ENCODE peak calls at places on chromosomes 6 and 20, in five cellular contexts. X, Q, P, Y and M are unnamed samples. For H3K27me3, the result is how much of the 10 kb centered on the place peaks cover.

GRCh38 chr20:54068966-54069365 is 1.4 kb downstream of the BCAS1 start:
- DNase-seq in X (no peak), Y (no peak), P (no peak), Q (no peak), M (no peak)

GRCh38 chr6:25175216-25175615 is 104.0 kb upstream of the CARMIL1 start:
- DNase-seq in P (peak), X (no peak), Q (no peak), Y (no peak), M (no peak)

GRCh38 chr20:9235518-9235917 is 166.6 kb downstream of the PLCB4 start:
- DNase-seq in Y (no peak), X (no peak), Q (no peak), P (peak), M (no peak)

GRCh38 chr6:31834704-31835375 is 7.3 kb downstream of the HSPA1B start:
- DNase-seq in Y (peak), X (peak), Q (peak), P (no peak), M (peak)

GRCh38 chr20:38255389-38255788 is 5.1 kb downstream of the KIAA1755 start:
- DNase-seq in Q (no peak), P (peak), Y (no peak), X (peak), M (no peak)

GRCh38 chr6:41022294-41022693 is 16.7 kb downstream of the UNC5CL start:
- DNase-seq in X (no peak), P (no peak), Q (no peak), Y (no peak), M (no peak)

GRCh38 chr6:20572288-20572687 is 38.0 kb downstream of the CDKAL1 start:
- DNase-seq in P (no peak), Q (no peak), X (no peak), Y (no peak), M (no peak)

GRCh38 chr6:132962936-132963579 is 148.7 kb downstream of the RPS12 start:
- DNase-seq in Y (peak), P (peak), Q (peak), X (peak), M (peak)

GRCh38 chr6:149984778-149985177 is 21.0 kb downstream of the ULBP1 start:
- DNase-seq in P (no peak), Y (no peak), X (no peak), Q (no peak), M (no peak)
- H3K27me3 ChIP-seq in P (half or more), Y (half or more), X (under half), Q (half or more), M (under half)

GRCh38 chr6:30096829-30097228 is 16.1 kb downstream of the TRIM31 start:
- DNase-seq in Q (no peak), X (no peak), P (no peak), Y (no peak), M (no peak)
- H3K27me3 ChIP-seq in Q (half or more), X (under half), P (half or more), Y (under half), M (under half)

GRCh38 chr20:20227013-20227571 is 140.8 kb upstream of the INSM1 start:
- DNase-seq in Y (no peak), P (no peak), Q (no peak), X (no peak), M (no peak)
- H3K27me3 ChIP-seq in Y (under half), P (under half), Q (under half), X (under half), M (under half)

DNA sequence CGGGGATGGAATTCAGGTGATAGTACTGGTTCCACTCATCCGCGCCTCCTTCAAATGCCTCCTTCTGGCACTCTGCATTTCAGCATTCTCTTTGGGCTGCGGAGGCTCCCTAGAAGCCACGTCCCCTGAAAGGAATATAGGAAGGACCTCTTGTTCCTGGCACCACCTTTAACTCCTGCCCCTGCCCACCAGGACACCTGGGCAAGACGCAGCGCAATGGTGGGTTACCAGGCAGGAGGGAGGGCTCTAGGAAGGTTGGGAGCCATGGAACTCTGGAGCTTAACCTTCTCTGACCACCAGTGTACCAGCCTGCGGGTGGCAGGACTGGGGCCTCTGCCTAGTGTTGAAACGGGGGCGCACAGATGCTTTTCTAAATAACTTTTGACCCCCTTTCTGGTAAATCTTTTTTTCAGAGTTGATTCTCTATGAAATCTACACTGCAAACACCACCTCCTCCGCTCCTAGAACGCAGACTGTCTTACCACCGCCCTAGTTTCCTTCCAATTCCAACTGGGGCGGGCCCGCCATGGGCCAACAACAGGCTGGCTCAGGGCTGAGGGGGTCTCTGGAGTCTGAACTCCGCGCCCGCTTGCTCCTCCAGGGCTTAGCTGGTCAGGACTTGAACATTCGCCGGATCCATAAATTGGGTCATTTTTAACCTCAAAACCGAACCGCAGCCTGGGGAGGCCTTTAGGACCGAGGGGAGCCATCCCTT is 871 bp upstream of the SYNDIG1 start:
- DNase-seq in X (no peak), P (no peak), Q (no peak), Y (no peak), M (no peak)
- H3K27me3 ChIP-seq in X (under half), P (under half), Q (under half), Y (under half), M (under half)